ENCODE peak calls at places on chromosomes 2 and 18, in nine cellular contexts. One of them, this sample, is unnamed.

GRCh38 chr18:76529433-76529811 is 34.4 kb upstream of the ZNF516 start:
- DNase-seq in H4: no peak
- DNase-seq in RCC 7860: no peak
- DNase-seq in MCF 10A: no peak
- DNase-seq in cardiac fibroblast: no peak
- DNase-seq in stimulated activated CD4-positive, alpha-beta T cell treated with anti-CD3 and anti-CD28 coated beads, Interleukin-1b, Interleukin-23, amount 100 ng/mL, for 4 hours: no peak
- DNase-seq in spleen: no peak
- DNase-seq in HT-29: no peak
- DNase-seq in left ventricle myocardium superior: no peak
- DNase-seq in this sample: no peak

GRCh38 chr2:214587442-214587841 is 176.6 kb downstream of the VWC2L start:
- DNase-seq in H4: peak; percentile 21
- DNase-seq in RCC 7860: no peak
- DNase-seq in MCF 10A: no peak
- DNase-seq in cardiac fibroblast: no peak
- DNase-seq in stimulated activated CD4-positive, alpha-beta T cell treated with anti-CD3 and anti-CD28 coated beads, Interleukin-1b, Interleukin-23, amount 100 ng/mL, for 4 hours: no peak
- DNase-seq in spleen: no peak
- DNase-seq in HT-29: peak; percentile 38
- DNase-seq in left ventricle myocardium superior: no peak
- DNase-seq in this sample: no peak

GRCh38 chr18:59556265-59556664 is 141.0 kb downstream of the CCBE1 start:
- DNase-seq in H4: peak; percentile 27
- DNase-seq in RCC 7860: no peak
- DNase-seq in MCF 10A: peak; percentile 73
- DNase-seq in cardiac fibroblast: peak; percentile 69
- DNase-seq in stimulated activated CD4-positive, alpha-beta T cell treated with anti-CD3 and anti-CD28 coated beads, Interleukin-1b, Interleukin-23, amount 100 ng/mL, for 4 hours: no peak
- DNase-seq in spleen: no peak
- DNase-seq in HT-29: no peak
- DNase-seq in left ventricle myocardium superior: no peak
- DNase-seq in this sample: no peak

GRCh38 chr2:122108186-122108585 is 352.7 kb downstream of the TSN start:
- DNase-seq in H4: no peak
- DNase-seq in RCC 7860: no peak
- DNase-seq in MCF 10A: no peak
- DNase-seq in cardiac fibroblast: no peak
- DNase-seq in stimulated activated CD4-positive, alpha-beta T cell treated with anti-CD3 and anti-CD28 coated beads, Interleukin-1b, Interleukin-23, amount 100 ng/mL, for 4 hours: no peak
- DNase-seq in spleen: no peak
- DNase-seq in HT-29: no peak
- DNase-seq in left ventricle myocardium superior: no peak
- DNase-seq in this sample: no peak

GRCh38 chr2:113283704-113284284 is 5.1 kb upstream of the PAX8 start:
- DNase-seq in H4: peak; percentile 93
- DNase-seq in RCC 7860: peak; percentile 98
- DNase-seq in MCF 10A: peak; percentile 89
- DNase-seq in cardiac fibroblast: peak; percentile 91
- DNase-seq in stimulated activated CD4-positive, alpha-beta T cell treated with anti-CD3 and anti-CD28 coated beads, Interleukin-1b, Interleukin-23, amount 100 ng/mL, for 4 hours: no peak
- DNase-seq in spleen: peak; percentile 83
- DNase-seq in HT-29: peak; percentile 89
- DNase-seq in left ventricle myocardium superior: peak; percentile 60
- DNase-seq in this sample: no peak

GRCh38 chr2:120613742-120614481 is 121.8 kb upstream of the GLI2 start:
- DNase-seq in H4: no peak
- DNase-seq in RCC 7860: no peak
- DNase-seq in MCF 10A: no peak
- DNase-seq in cardiac fibroblast: peak; percentile 54
- DNase-seq in stimulated activated CD4-positive, alpha-beta T cell treated with anti-CD3 and anti-CD28 coated beads, Interleukin-1b, Interleukin-23, amount 100 ng/mL, for 4 hours: no peak
- DNase-seq in spleen: no peak
- DNase-seq in HT-29: no peak
- DNase-seq in left ventricle myocardium superior: no peak
- DNase-seq in this sample: no peak

GRCh38 chr18:449374-449773 is 51.1 kb downstream of the COLEC12 start:
- DNase-seq in H4: no peak
- DNase-seq in RCC 7860: no peak
- DNase-seq in MCF 10A: no peak
- DNase-seq in cardiac fibroblast: no peak
- DNase-seq in stimulated activated CD4-positive, alpha-beta T cell treated with anti-CD3 and anti-CD28 coated beads, Interleukin-1b, Interleukin-23, amount 100 ng/mL, for 4 hours: no peak
- DNase-seq in spleen: no peak
- DNase-seq in HT-29: peak; percentile 17
- DNase-seq in left ventricle myocardium superior: peak; percentile 38
- DNase-seq in this sample: no peak

GRCh38 chr2:178234648-178235047 is 40.3 kb downstream of the OSBPL6 start:
- DNase-seq in H4: no peak
- DNase-seq in RCC 7860: no peak
- DNase-seq in MCF 10A: peak; percentile 77
- DNase-seq in cardiac fibroblast: peak; percentile 55
- DNase-seq in stimulated activated CD4-positive, alpha-beta T cell treated with anti-CD3 and anti-CD28 coated beads, Interleukin-1b, Interleukin-23, amount 100 ng/mL, for 4 hours: no peak
- DNase-seq in spleen: no peak
- DNase-seq in HT-29: no peak
- DNase-seq in left ventricle myocardium superior: no peak
- DNase-seq in this sample: no peak

GRCh38 chr18:64073956-64074355 is 74.9 kb downstream of the LINC00305 start:
- DNase-seq in H4: no peak
- DNase-seq in RCC 7860: no peak
- DNase-seq in MCF 10A: no peak
- DNase-seq in cardiac fibroblast: no peak
- DNase-seq in stimulated activated CD4-positive, alpha-beta T cell treated with anti-CD3 and anti-CD28 coated beads, Interleukin-1b, Interleukin-23, amount 100 ng/mL, for 4 hours: no peak
- DNase-seq in spleen: no peak
- DNase-seq in HT-29: no peak
- DNase-seq in left ventricle myocardium superior: no peak
- DNase-seq in this sample: no peak

GRCh38 chr2:222939979-222940378 is 79.1 kb downstream of the ACSL3 start:
- DNase-seq in H4: no peak
- DNase-seq in RCC 7860: no peak
- DNase-seq in MCF 10A: no peak
- DNase-seq in cardiac fibroblast: no peak
- DNase-seq in stimulated activated CD4-positive, alpha-beta T cell treated with anti-CD3 and anti-CD28 coated beads, Interleukin-1b, Interleukin-23, amount 100 ng/mL, for 4 hours: no peak
- DNase-seq in spleen: no peak
- DNase-seq in HT-29: no peak
- DNase-seq in left ventricle myocardium superior: no peak
- DNase-seq in this sample: no peak

GRCh38 chr2:124913873-124914272 is 888.8 kb downstream of the CNTNAP5 start:
- DNase-seq in H4: no peak
- DNase-seq in RCC 7860: no peak
- DNase-seq in MCF 10A: peak; percentile 67
- DNase-seq in cardiac fibroblast: peak; percentile 4
- DNase-seq in stimulated activated CD4-positive, alpha-beta T cell treated with anti-CD3 and anti-CD28 coated beads, Interleukin-1b, Interleukin-23, amount 100 ng/mL, for 4 hours: no peak
- DNase-seq in spleen: no peak
- DNase-seq in HT-29: no peak
- DNase-seq in left ventricle myocardium superior: no peak
- DNase-seq in this sample: no peak

GRCh38 chr2:105418527-105418926 is 19.7 kb upstream of the FHL2 start:
- DNase-seq in H4: no peak
- DNase-seq in RCC 7860: no peak
- DNase-seq in MCF 10A: no peak
- DNase-seq in cardiac fibroblast: no peak
- DNase-seq in stimulated activated CD4-positive, alpha-beta T cell treated with anti-CD3 and anti-CD28 coated beads, Interleukin-1b, Interleukin-23, amount 100 ng/mL, for 4 hours: no peak
- DNase-seq in spleen: no peak
- DNase-seq in HT-29: no peak
- DNase-seq in left ventricle myocardium superior: no peak
- DNase-seq in this sample: no peak

GRCh38 chr2:229582151-229582550 is 132.2 kb downstream of the DNER start:
- DNase-seq in H4: no peak
- DNase-seq in RCC 7860: no peak
- DNase-seq in MCF 10A: no peak
- DNase-seq in cardiac fibroblast: no peak
- DNase-seq in stimulated activated CD4-positive, alpha-beta T cell treated with anti-CD3 and anti-CD28 coated beads, Interleukin-1b, Interleukin-23, amount 100 ng/mL, for 4 hours: no peak
- DNase-seq in spleen: no peak
- DNase-seq in HT-29: no peak
- DNase-seq in left ventricle myocardium superior: no peak
- DNase-seq in this sample: no peak

GRCh38 chr2:240465765-240466578 is 30.5 kb downstream of the GPC1 start:
- DNase-seq in H4: no peak
- DNase-seq in RCC 7860: no peak
- DNase-seq in MCF 10A: no peak
- DNase-seq in cardiac fibroblast: no peak
- DNase-seq in stimulated activated CD4-positive, alpha-beta T cell treated with anti-CD3 and anti-CD28 coated beads, Interleukin-1b, Interleukin-23, amount 100 ng/mL, for 4 hours: no peak
- DNase-seq in spleen: peak; percentile 77
- DNase-seq in HT-29: no peak
- DNase-seq in left ventricle myocardium superior: peak; percentile 47
- DNase-seq in this sample: no peak

GRCh38 chr2:73297151-73297559 is 3.8 kb upstream of the EGR4 start:
- DNase-seq in H4: no peak
- DNase-seq in RCC 7860: peak; percentile 27
- DNase-seq in MCF 10A: no peak
- DNase-seq in cardiac fibroblast: no peak
- DNase-seq in stimulated activated CD4-positive, alpha-beta T cell treated with anti-CD3 and anti-CD28 coated beads, Interleukin-1b, Interleukin-23, amount 100 ng/mL, for 4 hours: no peak
- DNase-seq in spleen: no peak
- DNase-seq in HT-29: no peak
- DNase-seq in left ventricle myocardium superior: no peak
- DNase-seq in this sample: no peak

GRCh38 chr18:28802546-28802945 is 625.6 kb upstream of the CDH2 start:
- DNase-seq in H4: peak; percentile 27
- DNase-seq in RCC 7860: no peak
- DNase-seq in MCF 10A: no peak
- DNase-seq in cardiac fibroblast: peak; percentile 84
- DNase-seq in stimulated activated CD4-positive, alpha-beta T cell treated with anti-CD3 and anti-CD28 coated beads, Interleukin-1b, Interleukin-23, amount 100 ng/mL, for 4 hours: no peak
- DNase-seq in spleen: no peak
- DNase-seq in HT-29: no peak
- DNase-seq in left ventricle myocardium superior: no peak
- DNase-seq in this sample: no peak

GRCh38 chr18:32771169-32771751 is 1.6 kb downstream of the KLHL14 start:
- DNase-seq in H4: no peak
- DNase-seq in RCC 7860: no peak
- DNase-seq in MCF 10A: no peak
- DNase-seq in cardiac fibroblast: no peak
- DNase-seq in stimulated activated CD4-positive, alpha-beta T cell treated with anti-CD3 and anti-CD28 coated beads, Interleukin-1b, Interleukin-23, amount 100 ng/mL, for 4 hours: no peak
- DNase-seq in spleen: peak; percentile 84
- DNase-seq in HT-29: no peak
- DNase-seq in left ventricle myocardium superior: no peak
- DNase-seq in this sample: no peak

GRCh38 chr2:46276652-46277051 is 20.6 kb upstream of the EPAS1 start:
- DNase-seq in H4: no peak
- DNase-seq in RCC 7860: no peak
- DNase-seq in MCF 10A: peak; percentile 7
- DNase-seq in cardiac fibroblast: peak; percentile 52
- DNase-seq in stimulated activated CD4-positive, alpha-beta T cell treated with anti-CD3 and anti-CD28 coated beads, Interleukin-1b, Interleukin-23, amount 100 ng/mL, for 4 hours: no peak
- DNase-seq in spleen: no peak
- DNase-seq in HT-29: peak; percentile 31
- DNase-seq in left ventricle myocardium superior: no peak
- DNase-seq in this sample: no peak

GRCh38 chr2:108620656-108621055 is 86.4 kb downstream of the LIMS1 start:
- DNase-seq in H4: no peak
- DNase-seq in RCC 7860: no peak
- DNase-seq in MCF 10A: no peak
- DNase-seq in cardiac fibroblast: no peak
- DNase-seq in stimulated activated CD4-positive, alpha-beta T cell treated with anti-CD3 and anti-CD28 coated beads, Interleukin-1b, Interleukin-23, amount 100 ng/mL, for 4 hours: no peak
- DNase-seq in spleen: no peak
- DNase-seq in HT-29: no peak
- DNase-seq in left ventricle myocardium superior: no peak
- DNase-seq in this sample: no peak

GRCh38 chr2:30664761-30665358 is 142.4 kb downstream of the CAPN13 start:
- DNase-seq in H4: peak; percentile 58
- DNase-seq in RCC 7860: peak; percentile 92
- DNase-seq in MCF 10A: peak; percentile 89
- DNase-seq in cardiac fibroblast: peak; percentile 97
- DNase-seq in stimulated activated CD4-positive, alpha-beta T cell treated with anti-CD3 and anti-CD28 coated beads, Interleukin-1b, Interleukin-23, amount 100 ng/mL, for 4 hours: no peak
- DNase-seq in spleen: no peak
- DNase-seq in HT-29: no peak
- DNase-seq in left ventricle myocardium superior: no peak
- DNase-seq in this sample: peak; percentile 11

GRCh38 chr2:168798076-168798887 is 4.2 kb upstream of the NOSTRIN start:
- DNase-seq in H4: no peak
- DNase-seq in RCC 7860: no peak
- DNase-seq in MCF 10A: no peak
- DNase-seq in cardiac fibroblast: no peak
- DNase-seq in stimulated activated CD4-positive, alpha-beta T cell treated with anti-CD3 and anti-CD28 coated beads, Interleukin-1b, Interleukin-23, amount 100 ng/mL, for 4 hours: no peak
- DNase-seq in spleen: no peak
- DNase-seq in HT-29: peak; percentile 28
- DNase-seq in left ventricle myocardium superior: no peak
- DNase-seq in this sample: no peak

GRCh38 chr18:46299465-46300004 is 195.3 kb downstream of the HAUS1 start:
- DNase-seq in H4: no peak
- DNase-seq in RCC 7860: no peak
- DNase-seq in MCF 10A: no peak
- DNase-seq in cardiac fibroblast: no peak
- DNase-seq in stimulated activated CD4-positive, alpha-beta T cell treated with anti-CD3 and anti-CD28 coated beads, Interleukin-1b, Interleukin-23, amount 100 ng/mL, for 4 hours: no peak
- DNase-seq in spleen: peak; percentile 1
- DNase-seq in HT-29: no peak
- DNase-seq in left ventricle myocardium superior: no peak
- DNase-seq in this sample: no peak

GRCh38 chr2:176544579-176545365 is 275.5 kb downstream of the MTX2 start:
- DNase-seq in H4: no peak
- DNase-seq in RCC 7860: no peak
- DNase-seq in MCF 10A: no peak
- DNase-seq in cardiac fibroblast: no peak
- DNase-seq in stimulated activated CD4-positive, alpha-beta T cell treated with anti-CD3 and anti-CD28 coated beads, Interleukin-1b, Interleukin-23, amount 100 ng/mL, for 4 hours: no peak
- DNase-seq in spleen: no peak
- DNase-seq in HT-29: no peak
- DNase-seq in left ventricle myocardium superior: no peak
- DNase-seq in this sample: no peak